ENCODE peak calls at places on chromosomes 7 and 10, in five cellular contexts. One of them, this sample, is unnamed.

GRCh38 chr10:43136995-43137700 is 1.1 kb upstream of the CSGALNACT2 start:
- DNase-seq in HT-29: no peak
- DNase-seq in NCI-H524 treated with DMSO at 0.1 percent for 48 hours: no peak
- DNase-seq in NCI-H2081: no peak
- DNase-seq in ureter: no peak
- DNase-seq in this sample: no peak

GRCh38 chr7:43669286-43670081 is 59.8 kb downstream of the COA1 start:
- DNase-seq in HT-29: no peak
- DNase-seq in NCI-H524 treated with DMSO at 0.1 percent for 48 hours: no peak
- DNase-seq in NCI-H2081: no peak
- DNase-seq in ureter: no peak
- DNase-seq in this sample: no peak

GRCh38 chr7:17558558-17559332 is 260.3 kb downstream of the AHR start:
- DNase-seq in HT-29: peak
- DNase-seq in NCI-H524 treated with DMSO at 0.1 percent for 48 hours: no peak
- DNase-seq in NCI-H2081: no peak
- DNase-seq in ureter: no peak
- DNase-seq in this sample: no peak

GRCh38 chr7:84264341-84264740 is 69.8 kb upstream of the SEMA3A start:
- DNase-seq in HT-29: no peak
- DNase-seq in NCI-H524 treated with DMSO at 0.1 percent for 48 hours: no peak
- DNase-seq in NCI-H2081: no peak
- DNase-seq in ureter: no peak
- DNase-seq in this sample: no peak

GRCh38 chr10:115982076-115982475 is 290.9 kb downstream of the GFRA1 start:
- DNase-seq in HT-29: no peak
- DNase-seq in NCI-H524 treated with DMSO at 0.1 percent for 48 hours: no peak
- DNase-seq in NCI-H2081: no peak
- DNase-seq in ureter: no peak
- DNase-seq in this sample: no peak

GRCh38 chr7:75534727-75535307 is 42.7 kb downstream of the SPDYE5 start:
- DNase-seq in HT-29: no peak
- DNase-seq in NCI-H524 treated with DMSO at 0.1 percent for 48 hours: no peak
- DNase-seq in NCI-H2081: no peak
- DNase-seq in ureter: no peak
- DNase-seq in this sample: no peak

GRCh38 chr7:149624006-149624405 is 126.4 kb upstream of the ZNF746 start:
- DNase-seq in HT-29: peak
- DNase-seq in NCI-H524 treated with DMSO at 0.1 percent for 48 hours: no peak
- DNase-seq in NCI-H2081: peak
- DNase-seq in ureter: peak
- DNase-seq in this sample: no peak

GRCh38 chr10:44316187-44316921 is 68.5 kb downstream of the CXCL12 start:
- DNase-seq in HT-29: peak
- DNase-seq in NCI-H524 treated with DMSO at 0.1 percent for 48 hours: no peak
- DNase-seq in NCI-H2081: no peak
- DNase-seq in ureter: no peak
- DNase-seq in this sample: no peak

GRCh38 chr7:150971242-150972048 is 6.7 kb downstream of the KCNH2 start:
- DNase-seq in HT-29: no peak
- DNase-seq in NCI-H524 treated with DMSO at 0.1 percent for 48 hours: no peak
- DNase-seq in NCI-H2081: peak
- DNase-seq in ureter: no peak
- DNase-seq in this sample: no peak

GRCh38 chr7:131692131-131692960 is 135.9 kb upstream of the PODXL start:
- DNase-seq in HT-29: peak
- DNase-seq in NCI-H524 treated with DMSO at 0.1 percent for 48 hours: peak
- DNase-seq in NCI-H2081: peak
- DNase-seq in ureter: no peak
- DNase-seq in this sample: no peak

GRCh38 chr7:131431289-131431688 is 103.6 kb downstream of the MKLN1 start:
- DNase-seq in HT-29: no peak
- DNase-seq in NCI-H524 treated with DMSO at 0.1 percent for 48 hours: no peak
- DNase-seq in NCI-H2081: peak
- DNase-seq in ureter: peak
- DNase-seq in this sample: no peak

GRCh38 chr10:54368984-54369383 is 432.0 kb downstream of the PCDH15 start:
- DNase-seq in HT-29: no peak
- DNase-seq in NCI-H524 treated with DMSO at 0.1 percent for 48 hours: no peak
- DNase-seq in NCI-H2081: no peak
- DNase-seq in ureter: no peak
- DNase-seq in this sample: no peak

GRCh38 chr7:93719546-93719945 is 145.0 kb upstream of the CALCR start:
- DNase-seq in HT-29: no peak
- DNase-seq in NCI-H524 treated with DMSO at 0.1 percent for 48 hours: no peak
- DNase-seq in NCI-H2081: no peak
- DNase-seq in ureter: no peak
- DNase-seq in this sample: no peak

GRCh38 chr7:143325215-143325614 is 9.3 kb downstream of the CLCN1 start:
- DNase-seq in HT-29: no peak
- DNase-seq in NCI-H524 treated with DMSO at 0.1 percent for 48 hours: no peak
- DNase-seq in NCI-H2081: no peak
- DNase-seq in ureter: no peak
- DNase-seq in this sample: no peak

GRCh38 chr10:133455611-133456031 is 1.9 kb downstream of the SCART1 start:
- DNase-seq in HT-29: no peak
- DNase-seq in NCI-H524 treated with DMSO at 0.1 percent for 48 hours: no peak
- DNase-seq in NCI-H2081: no peak
- DNase-seq in ureter: no peak
- DNase-seq in this sample: no peak

GRCh38 chr10:18142151-18142550 is 1.9 kb downstream of the CACNB2 start:
- DNase-seq in HT-29: no peak
- DNase-seq in NCI-H524 treated with DMSO at 0.1 percent for 48 hours: no peak
- DNase-seq in NCI-H2081: no peak
- DNase-seq in ureter: no peak
- DNase-seq in this sample: no peak

GRCh38 chr7:155224116-155224811 is 73.4 kb upstream of the INSIG1 start:
- DNase-seq in HT-29: no peak
- DNase-seq in NCI-H524 treated with DMSO at 0.1 percent for 48 hours: no peak
- DNase-seq in NCI-H2081: no peak
- DNase-seq in ureter: no peak
- DNase-seq in this sample: no peak

GRCh38 chr10:102620615-102621417 is 23.5 kb upstream of the TRIM8 start:
- DNase-seq in HT-29: no peak
- DNase-seq in NCI-H524 treated with DMSO at 0.1 percent for 48 hours: no peak
- DNase-seq in NCI-H2081: no peak
- DNase-seq in ureter: no peak
- DNase-seq in this sample: no peak

GRCh38 chr7:28759373-28760013 is 198.6 kb downstream of the TRIL start:
- DNase-seq in HT-29: no peak
- DNase-seq in NCI-H524 treated with DMSO at 0.1 percent for 48 hours: no peak
- DNase-seq in NCI-H2081: no peak
- DNase-seq in ureter: no peak
- DNase-seq in this sample: no peak

GRCh38 chr10:29239569-29240472 is 49.0 kb upstream of the LYZL1 start:
- DNase-seq in HT-29: peak
- DNase-seq in NCI-H524 treated with DMSO at 0.1 percent for 48 hours: no peak
- DNase-seq in NCI-H2081: no peak
- DNase-seq in ureter: no peak
- DNase-seq in this sample: no peak

GRCh38 chr10:24616536-24616935 is 107.2 kb downstream of the ARHGAP21 start:
- DNase-seq in HT-29: no peak
- DNase-seq in NCI-H524 treated with DMSO at 0.1 percent for 48 hours: no peak
- DNase-seq in NCI-H2081: no peak
- DNase-seq in ureter: no peak
- DNase-seq in this sample: no peak

GRCh38 chr10:113550365-113550764 is 2.5 kb upstream of the HABP2 start:
- DNase-seq in HT-29: no peak
- DNase-seq in NCI-H524 treated with DMSO at 0.1 percent for 48 hours: no peak
- DNase-seq in NCI-H2081: no peak
- DNase-seq in ureter: no peak
- DNase-seq in this sample: no peak

GRCh38 chr10:131452926-131453771 is 141.6 kb upstream of the TCERG1L start:
- DNase-seq in HT-29: no peak
- DNase-seq in NCI-H524 treated with DMSO at 0.1 percent for 48 hours: no peak
- DNase-seq in NCI-H2081: no peak
- DNase-seq in ureter: no peak
- DNase-seq in this sample: no peak

GRCh38 chr10:75403144-75404022 is 1.8 kb upstream of the ZNF503 start:
- DNase-seq in HT-29: peak
- DNase-seq in NCI-H524 treated with DMSO at 0.1 percent for 48 hours: no peak
- DNase-seq in NCI-H2081: peak
- DNase-seq in ureter: peak
- DNase-seq in this sample: no peak

GRCh38 chr7:69906309-69906995 is 308.2 kb downstream of the AUTS2 start:
- DNase-seq in HT-29: no peak
- DNase-seq in NCI-H524 treated with DMSO at 0.1 percent for 48 hours: no peak
- DNase-seq in NCI-H2081: no peak
- DNase-seq in ureter: no peak
- DNase-seq in this sample: no peak

GRCh38 chr7:16801111-16801542 is 3.7 kb downstream of the AGR2 start:
- DNase-seq in HT-29: peak
- DNase-seq in NCI-H524 treated with DMSO at 0.1 percent for 48 hours: peak
- DNase-seq in NCI-H2081: peak
- DNase-seq in ureter: no peak
- DNase-seq in this sample: no peak

GRCh38 chr7:26616235-26616634 is 248.2 kb downstream of the SKAP2 start:
- DNase-seq in HT-29: peak
- DNase-seq in NCI-H524 treated with DMSO at 0.1 percent for 48 hours: no peak
- DNase-seq in NCI-H2081: no peak
- DNase-seq in ureter: peak
- DNase-seq in this sample: no peak

GRCh38 chr7:130982160-130982638 is 248.2 kb upstream of the KLF14 start:
- DNase-seq in HT-29: peak
- DNase-seq in NCI-H524 treated with DMSO at 0.1 percent for 48 hours: no peak
- DNase-seq in NCI-H2081: peak
- DNase-seq in ureter: no peak
- DNase-seq in this sample: no peak

This sample was measured in CD14-positive monocyte.